ENCODE peak calls at places on chromosome 3, in eight cellular contexts. One of them, this sample, is unnamed. For H3K27me3, the result is how much of the 10 kb centered on the place peaks cover.

GRCh38 chr3:65713016-65713415 is 325.7 kb downstream of the MAGI1 start:
- DNase-seq in spleen: no peak
- DNase-seq in breast epithelium: no peak
- DNase-seq in transverse colon: no peak
- DNase-seq in HL-60: no peak
- DNase-seq in GM23338: peak
- DNase-seq in HCT116: no peak
- DNase-seq in H1: no peak
- DNase-seq in this sample: no peak

GRCh38 chr3:73437828-73438227 is 186.9 kb downstream of the PDZRN3 start:
- DNase-seq in spleen: no peak
- DNase-seq in breast epithelium: no peak
- DNase-seq in transverse colon: no peak
- DNase-seq in HL-60: no peak
- DNase-seq in GM23338: no peak
- DNase-seq in HCT116: no peak
- DNase-seq in H1: no peak
- DNase-seq in this sample: no peak

GRCh38 chr3:99875573-99875924 is 57.9 kb downstream of the CMSS1 start:
- DNase-seq in spleen: no peak
- DNase-seq in breast epithelium: no peak
- DNase-seq in transverse colon: no peak
- DNase-seq in HL-60: no peak
- DNase-seq in GM23338: peak
- DNase-seq in HCT116: no peak
- DNase-seq in H1: no peak
- DNase-seq in this sample: no peak

GRCh38 chr3:66133050-66133757 is 87.6 kb upstream of the SLC25A26 start:
- DNase-seq in spleen: no peak
- DNase-seq in breast epithelium: no peak
- DNase-seq in transverse colon: no peak
- DNase-seq in HL-60: no peak
- DNase-seq in GM23338: no peak
- DNase-seq in HCT116: no peak
- DNase-seq in H1: no peak
- DNase-seq in this sample: no peak

GRCh38 chr3:175343946-175344345 is 484.8 kb downstream of the NAALADL2 start:
- DNase-seq in spleen: no peak
- DNase-seq in breast epithelium: no peak
- DNase-seq in transverse colon: no peak
- DNase-seq in HL-60: no peak
- DNase-seq in GM23338: no peak
- DNase-seq in HCT116: no peak
- DNase-seq in H1: no peak
- DNase-seq in this sample: no peak

GRCh38 chr3:14363379-14363778 is 39.0 kb upstream of the SLC6A6 start:
- DNase-seq in spleen: no peak
- DNase-seq in breast epithelium: no peak
- DNase-seq in transverse colon: no peak
- DNase-seq in HL-60: no peak
- DNase-seq in GM23338: no peak
- DNase-seq in HCT116: no peak
- DNase-seq in H1: no peak
- DNase-seq in this sample: no peak

GRCh38 chr3:141105828-141106628 is 54.9 kb downstream of the SPSB4 start:
- DNase-seq in spleen: no peak
- DNase-seq in breast epithelium: no peak
- DNase-seq in transverse colon: peak
- DNase-seq in HL-60: peak
- DNase-seq in GM23338: peak
- DNase-seq in HCT116: peak
- DNase-seq in H1: peak
- DNase-seq in this sample: peak

GRCh38 chr3:23219117-23219516 is 16.0 kb downstream of the UBE2E2 start:
- DNase-seq in spleen: no peak
- DNase-seq in breast epithelium: no peak
- DNase-seq in transverse colon: no peak
- DNase-seq in HL-60: no peak
- DNase-seq in GM23338: no peak
- DNase-seq in HCT116: no peak
- DNase-seq in H1: no peak
- DNase-seq in this sample: no peak

GRCh38 chr3:13204177-13204581 is 130.9 kb upstream of the IQSEC1 start:
- DNase-seq in spleen: peak
- DNase-seq in breast epithelium: peak
- DNase-seq in transverse colon: no peak
- DNase-seq in HL-60: no peak
- DNase-seq in GM23338: peak
- DNase-seq in HCT116: no peak
- DNase-seq in H1: no peak
- DNase-seq in this sample: no peak

GRCh38 chr3:157393076-157393475 is 43.6 kb upstream of the PTX3 start:
- DNase-seq in spleen: no peak
- DNase-seq in breast epithelium: no peak
- DNase-seq in transverse colon: no peak
- DNase-seq in HL-60: no peak
- DNase-seq in GM23338: no peak
- DNase-seq in HCT116: no peak
- DNase-seq in H1: no peak
- DNase-seq in this sample: no peak

GRCh38 chr3:140290105-140290504 is 355.1 kb downstream of the CLSTN2 start:
- DNase-seq in spleen: no peak
- DNase-seq in breast epithelium: no peak
- DNase-seq in transverse colon: no peak
- DNase-seq in HL-60: no peak
- DNase-seq in GM23338: no peak
- DNase-seq in HCT116: no peak
- DNase-seq in H1: no peak
- DNase-seq in this sample: no peak

GRCh38 chr3:100697183-100697582 is 12.1 kb upstream of the TFG start:
- DNase-seq in spleen: no peak
- DNase-seq in breast epithelium: no peak
- DNase-seq in transverse colon: no peak
- DNase-seq in HL-60: no peak
- DNase-seq in GM23338: peak
- DNase-seq in HCT116: no peak
- DNase-seq in H1: no peak
- DNase-seq in this sample: no peak

GRCh38 chr3:164465172-164465571 is 613.1 kb downstream of the SI start:
- DNase-seq in spleen: no peak
- DNase-seq in breast epithelium: no peak
- DNase-seq in transverse colon: no peak
- DNase-seq in HL-60: no peak
- DNase-seq in GM23338: no peak
- DNase-seq in HCT116: no peak
- DNase-seq in H1: no peak
- DNase-seq in this sample: no peak

GRCh38 chr3:107985496-107985895 is 105.3 kb downstream of the CD47 start:
- DNase-seq in spleen: no peak
- DNase-seq in breast epithelium: no peak
- DNase-seq in transverse colon: no peak
- DNase-seq in HL-60: no peak
- DNase-seq in GM23338: no peak
- DNase-seq in HCT116: no peak
- DNase-seq in H1: no peak
- DNase-seq in this sample: no peak

GRCh38 chr3:47092090-47092489 is 71.8 kb downstream of the SETD2 start:
- DNase-seq in spleen: no peak
- DNase-seq in breast epithelium: no peak
- DNase-seq in transverse colon: no peak
- DNase-seq in HL-60: no peak
- DNase-seq in GM23338: no peak
- DNase-seq in HCT116: no peak
- DNase-seq in H1: no peak
- DNase-seq in this sample: no peak

GRCh38 chr3:114823061-114823460 is 324.0 kb downstream of the ZBTB20 start:
- DNase-seq in spleen: no peak
- DNase-seq in breast epithelium: no peak
- DNase-seq in transverse colon: no peak
- DNase-seq in HL-60: no peak
- DNase-seq in GM23338: no peak
- DNase-seq in HCT116: no peak
- DNase-seq in H1: no peak
- DNase-seq in this sample: no peak

GRCh38 chr3:114829786-114830185 is 317.3 kb downstream of the ZBTB20 start:
- DNase-seq in spleen: no peak
- DNase-seq in breast epithelium: no peak
- DNase-seq in transverse colon: no peak
- DNase-seq in HL-60: no peak
- DNase-seq in GM23338: no peak
- DNase-seq in HCT116: no peak
- DNase-seq in H1: no peak
- DNase-seq in this sample: no peak

GRCh38 chr3:114827495-114827894 is 319.6 kb downstream of the ZBTB20 start:
- DNase-seq in spleen: no peak
- DNase-seq in breast epithelium: no peak
- DNase-seq in transverse colon: no peak
- DNase-seq in HL-60: no peak
- DNase-seq in GM23338: peak
- DNase-seq in HCT116: peak
- DNase-seq in H1: no peak
- DNase-seq in this sample: no peak

DNA sequence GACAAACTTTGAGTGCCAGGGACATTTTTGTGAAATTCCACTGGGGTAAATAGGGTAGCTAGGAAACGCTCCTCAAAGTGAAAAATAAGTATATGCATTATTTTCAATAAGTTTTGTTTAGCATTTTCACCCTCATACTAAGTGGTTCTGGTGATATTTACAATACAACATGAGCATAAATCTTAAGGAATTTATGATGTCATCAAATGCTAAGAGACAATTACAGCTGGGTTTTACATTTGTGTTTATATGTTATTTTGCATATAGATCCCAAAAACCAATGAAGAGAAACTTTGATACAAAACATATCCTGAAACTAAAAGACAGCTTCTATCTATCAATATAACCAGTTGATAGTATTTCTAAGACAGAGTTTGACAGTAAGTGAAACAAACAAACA is 323.1 kb downstream of the ZBTB20 start:
- DNase-seq in spleen: no peak
- DNase-seq in breast epithelium: no peak
- DNase-seq in transverse colon: no peak
- DNase-seq in HL-60: no peak
- DNase-seq in GM23338: no peak
- DNase-seq in HCT116: no peak
- DNase-seq in H1: no peak
- DNase-seq in this sample: no peak
- TF ChIP-seq POLR2AphosphoS5 in spleen: no peak
- TF ChIP-seq POLR2AphosphoS5 in breast epithelium: no peak
- TF ChIP-seq POLR2AphosphoS5 in transverse colon: no peak
- TF ChIP-seq POLR2AphosphoS5 in HL-60: no peak
- TF ChIP-seq POLR2AphosphoS5 in GM23338: no peak
- TF ChIP-seq POLR2AphosphoS5 in HCT116: no peak
- TF ChIP-seq POLR2AphosphoS5 in H1: no peak
- TF ChIP-seq POLR2AphosphoS5 in this sample: no peak

GRCh38 chr3:187291001-187291511 is 481 bp downstream of the MASP1 start:
- DNase-seq in spleen: no peak
- DNase-seq in breast epithelium: no peak
- DNase-seq in transverse colon: no peak
- DNase-seq in HL-60: no peak
- DNase-seq in GM23338: peak
- DNase-seq in HCT116: no peak
- DNase-seq in H1: peak
- DNase-seq in this sample: no peak

GRCh38 chr3:187290561-187290960 is 976 bp downstream of the MASP1 start:
- DNase-seq in spleen: no peak
- DNase-seq in breast epithelium: no peak
- DNase-seq in transverse colon: no peak
- DNase-seq in HL-60: no peak
- DNase-seq in GM23338: no peak
- DNase-seq in HCT116: no peak
- DNase-seq in H1: no peak
- DNase-seq in this sample: no peak

GRCh38 chr3:187292631-187293513 is 1.3 kb upstream of the MASP1 start:
- DNase-seq in spleen: no peak
- DNase-seq in breast epithelium: no peak
- DNase-seq in transverse colon: no peak
- DNase-seq in HL-60: no peak
- DNase-seq in GM23338: no peak
- DNase-seq in HCT116: no peak
- DNase-seq in H1: no peak
- DNase-seq in this sample: no peak

GRCh38 chr3:187292186-187292585 is 649 bp upstream of the MASP1 start:
- DNase-seq in spleen: no peak
- DNase-seq in breast epithelium: no peak
- DNase-seq in transverse colon: no peak
- DNase-seq in HL-60: no peak
- DNase-seq in GM23338: no peak
- DNase-seq in HCT116: no peak
- DNase-seq in H1: no peak
- DNase-seq in this sample: no peak

DNA sequence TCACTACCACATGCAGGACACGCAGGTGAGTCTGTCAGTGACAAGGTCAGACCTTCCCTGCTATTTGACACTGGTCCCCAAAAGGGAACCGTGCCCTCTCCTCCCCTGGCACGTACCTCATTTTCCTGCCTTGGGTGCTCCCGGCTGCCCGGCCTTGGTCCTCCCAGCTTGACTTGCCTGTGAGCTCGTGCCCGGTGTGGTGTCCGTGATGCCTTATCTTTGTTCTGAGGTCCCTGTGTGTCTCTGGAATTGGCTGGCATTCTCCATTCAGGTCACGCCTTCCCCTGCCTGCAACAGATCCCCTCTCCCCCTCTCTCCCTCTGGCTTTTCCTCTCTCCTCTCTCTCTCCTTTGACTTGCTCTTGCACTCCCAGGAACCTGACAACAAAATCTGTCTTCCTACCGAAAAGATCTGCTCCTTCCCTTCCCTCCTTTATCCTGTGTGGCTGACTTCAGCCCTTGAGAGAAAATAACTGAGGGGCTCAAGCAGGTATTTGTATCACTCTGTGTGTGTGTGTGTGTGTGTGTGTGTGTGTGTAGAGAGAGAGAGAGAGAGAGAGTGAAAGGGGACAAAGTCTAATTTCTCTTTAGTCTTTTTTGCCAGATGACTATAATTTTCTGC is at the start of gene MASP1:
- DNase-seq in spleen: no peak
- DNase-seq in breast epithelium: no peak
- DNase-seq in transverse colon: no peak
- DNase-seq in HL-60: no peak
- DNase-seq in GM23338: peak
- DNase-seq in HCT116: no peak
- DNase-seq in H1: no peak
- DNase-seq in this sample: no peak
- H3K4me3 ChIP-seq in spleen: no peak
- H3K4me3 ChIP-seq in breast epithelium: peak
- H3K4me3 ChIP-seq in transverse colon: peak
- H3K4me3 ChIP-seq in HL-60: no peak
- H3K4me3 ChIP-seq in GM23338: peak
- H3K4me3 ChIP-seq in HCT116: no peak
- H3K4me3 ChIP-seq in H1: peak
- H3K4me3 ChIP-seq in this sample: peak

GRCh38 chr3:10808130-10808735 is 7.8 kb upstream of the SLC6A11 start:
- DNase-seq in spleen: no peak
- DNase-seq in breast epithelium: no peak
- DNase-seq in transverse colon: no peak
- DNase-seq in HL-60: no peak
- DNase-seq in GM23338: no peak
- DNase-seq in HCT116: no peak
- DNase-seq in H1: no peak
- DNase-seq in this sample: no peak
- H3K27me3 ChIP-seq in spleen: under half
- H3K27me3 ChIP-seq in breast epithelium: under half
- H3K27me3 ChIP-seq in transverse colon: under half
- H3K27me3 ChIP-seq in HL-60: under half
- H3K27me3 ChIP-seq in GM23338: under half
- H3K27me3 ChIP-seq in HCT116: under half
- H3K27me3 ChIP-seq in H1: under half
- H3K27me3 ChIP-seq in this sample: under half

GRCh38 chr3:41241800-41242571 is 42.7 kb downstream of the CTNNB1 start:
- DNase-seq in spleen: no peak
- DNase-seq in breast epithelium: no peak
- DNase-seq in transverse colon: no peak
- DNase-seq in HL-60: no peak
- DNase-seq in GM23338: no peak
- DNase-seq in HCT116: no peak
- DNase-seq in H1: no peak
- DNase-seq in this sample: no peak
- TF ChIP-seq POLR2AphosphoS5 in spleen: peak
- TF ChIP-seq POLR2AphosphoS5 in breast epithelium: no peak
- TF ChIP-seq POLR2AphosphoS5 in transverse colon: no peak
- TF ChIP-seq POLR2AphosphoS5 in HL-60: no peak
- TF ChIP-seq POLR2AphosphoS5 in GM23338: no peak
- TF ChIP-seq POLR2AphosphoS5 in HCT116: no peak
- TF ChIP-seq POLR2AphosphoS5 in H1: peak
- TF ChIP-seq POLR2AphosphoS5 in this sample: no peak

This sample was measured in prostate gland.